ENCODE peak calls at places on chromosomes 5 and 9, in seven cellular contexts. O is OCI-LY7, Z is fibroblast of lung, T is endothelial cell of umbilical vein, C is A549, M is osteoblast, F is IMR-90. V is an unnamed sample.

GRCh38 chr5:51378778-51379652 is 4.2 kb upstream of the ISL1 start:
- DNase-seq in M (peak), C (no peak), F (no peak), Z (peak), O (no peak), T (peak), V (peak)

GRCh38 chr5:169440107-169440701 is 139.3 kb upstream of the SLIT3 start:
- DNase-seq in C (peak), F (no peak), Z (no peak), O (no peak), M (no peak), T (peak), V (no peak)

GRCh38 chr5:170120576-170120975 is 14.9 kb downstream of the FOXI1 start:
- DNase-seq in T (no peak), F (peak), O (no peak), M (peak), Z (peak), C (no peak), V (peak)

GRCh38 chr9:89410709-89411111 is 87.2 kb downstream of the SEMA4D start:
- DNase-seq in T (no peak), O (no peak), M (peak), C (no peak), Z (no peak), F (no peak), V (peak)

GRCh38 chr5:138696501-138696900 is 56.7 kb upstream of the CTNNA1 start:
- DNase-seq in Z (peak), C (no peak), O (no peak), T (peak), M (peak), F (peak), V (peak)

GRCh38 chr5:1016476-1016875 is 7.9 kb downstream of the NKD2 start:
- DNase-seq in O (no peak), M (no peak), F (no peak), Z (no peak), T (no peak), C (no peak), V (no peak)

GRCh38 chr9:125176632-125177031 is 13.0 kb downstream of the PPP6C start:
- DNase-seq in M (peak), T (no peak), F (no peak), O (no peak), Z (no peak), C (no peak), V (peak)

GRCh38 chr5:169801781-169802180 is 164.7 kb downstream of the DOCK2 start:
- DNase-seq in M (no peak), T (no peak), C (no peak), F (peak), O (no peak), Z (peak), V (peak)

DNA sequence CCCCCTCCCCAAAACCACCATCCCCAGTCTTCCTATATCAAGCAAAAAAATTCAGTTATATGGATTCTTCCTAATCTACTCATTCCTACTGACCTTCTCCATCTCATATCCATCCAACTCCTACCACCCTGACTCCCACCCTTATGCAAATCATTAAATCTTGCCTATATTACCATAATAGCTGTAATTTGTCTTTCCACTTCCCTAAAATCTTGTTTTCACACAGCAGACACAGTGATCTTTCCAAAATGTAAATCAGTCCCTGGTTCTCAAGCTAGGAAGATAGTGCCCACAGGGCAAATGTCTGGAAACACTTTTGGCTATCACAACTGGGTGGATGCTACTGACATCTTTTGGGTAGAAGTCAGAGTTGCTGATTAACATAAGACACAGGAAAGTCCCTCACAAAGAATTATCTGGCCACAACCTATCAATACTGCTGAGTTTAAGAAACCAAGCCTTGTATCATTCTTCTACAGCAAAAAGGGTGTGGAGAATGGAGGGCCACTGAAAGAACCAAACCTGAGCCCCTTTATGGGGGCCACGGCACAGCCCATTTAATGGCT is 1.4 kb downstream of the SRA1 start:
- DNase-seq in C (no peak), Z (no peak), T (no peak), O (peak), M (peak), F (no peak), V (peak)
- H3K27ac ChIP-seq in C (peak), Z (peak), T (no peak), O (peak), M (peak), F (no peak), V (peak)

GRCh38 chr9:33814816-33815215 is 2.1 kb upstream of the UBE2R2 start:
- DNase-seq in F (no peak), T (peak), Z (no peak), M (no peak), C (peak), O (peak), V (peak)

GRCh38 chr9:33813712-33814641 is 3.0 kb upstream of the UBE2R2 start:
- DNase-seq in Z (peak), T (peak), F (peak), C (peak), O (peak), M (peak), V (peak)

GRCh38 chr9:33817327-33818166 is 587 bp downstream of the UBE2R2 start:
- DNase-seq in Z (peak), T (peak), F (peak), O (peak), M (peak), C (peak), V (peak)

GRCh38 chr9:33816327-33817252 is at the start of gene UBE2R2:
- DNase-seq in Z (peak), M (peak), C (peak), O (peak), F (peak), T (peak), V (peak)

GRCh38 chr9:33815781-33816180 is 1.2 kb upstream of the UBE2R2 start:
- DNase-seq in F (no peak), Z (no peak), O (no peak), T (no peak), C (no peak), M (no peak), V (no peak)
- H3K4me2 ChIP-seq in F (no peak), Z (no peak), O (peak), T (peak), C (peak), M (no peak), V (peak)

DNA sequence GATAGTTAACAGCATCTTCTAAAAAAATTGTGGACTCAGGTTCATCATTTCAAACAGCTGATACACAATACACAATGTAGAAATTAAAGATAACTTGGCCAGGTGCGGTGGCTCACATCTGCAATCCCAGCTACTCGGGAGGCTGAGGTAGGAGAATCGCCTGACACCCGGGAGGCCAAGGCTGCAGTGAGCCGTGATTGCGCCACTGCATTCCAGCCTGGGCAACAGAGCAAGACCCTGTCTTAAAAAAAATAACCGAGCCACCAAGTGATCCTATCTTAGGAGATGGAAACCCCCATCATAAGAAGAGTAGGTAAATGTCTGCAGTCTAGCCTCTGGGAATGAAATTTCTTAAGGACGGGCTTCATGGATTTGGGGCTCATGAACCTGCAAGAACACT is 241.7 kb downstream of the PIK3R1 start:
- DNase-seq in O (no peak), F (no peak), M (no peak), C (no peak), Z (no peak), T (no peak), V (no peak)
- H3K27ac ChIP-seq in O (no peak), F (no peak), M (no peak), C (peak), Z (no peak), T (no peak), V (no peak)

GRCh38 chr9:96219615-96220257 is 82.2 kb downstream of the HSD17B3 start:
- DNase-seq in F (no peak), C (no peak), M (no peak), T (peak), Z (peak), O (peak), V (peak)

GRCh38 chr9:96217358-96217755 is 84.6 kb downstream of the HSD17B3 start:
- DNase-seq in C (no peak), M (no peak), T (no peak), Z (no peak), O (no peak), F (no peak), V (no peak)

GRCh38 chr9:96216618-96217017 is 85.4 kb downstream of the HSD17B3 start:
- DNase-seq in F (no peak), O (no peak), T (no peak), Z (no peak), M (no peak), C (no peak), V (no peak)

GRCh38 chr9:96217756-96218693 is 84.0 kb downstream of the HSD17B3 start:
- DNase-seq in F (peak), C (peak), Z (peak), O (peak), T (peak), M (peak), V (peak)

DNA sequence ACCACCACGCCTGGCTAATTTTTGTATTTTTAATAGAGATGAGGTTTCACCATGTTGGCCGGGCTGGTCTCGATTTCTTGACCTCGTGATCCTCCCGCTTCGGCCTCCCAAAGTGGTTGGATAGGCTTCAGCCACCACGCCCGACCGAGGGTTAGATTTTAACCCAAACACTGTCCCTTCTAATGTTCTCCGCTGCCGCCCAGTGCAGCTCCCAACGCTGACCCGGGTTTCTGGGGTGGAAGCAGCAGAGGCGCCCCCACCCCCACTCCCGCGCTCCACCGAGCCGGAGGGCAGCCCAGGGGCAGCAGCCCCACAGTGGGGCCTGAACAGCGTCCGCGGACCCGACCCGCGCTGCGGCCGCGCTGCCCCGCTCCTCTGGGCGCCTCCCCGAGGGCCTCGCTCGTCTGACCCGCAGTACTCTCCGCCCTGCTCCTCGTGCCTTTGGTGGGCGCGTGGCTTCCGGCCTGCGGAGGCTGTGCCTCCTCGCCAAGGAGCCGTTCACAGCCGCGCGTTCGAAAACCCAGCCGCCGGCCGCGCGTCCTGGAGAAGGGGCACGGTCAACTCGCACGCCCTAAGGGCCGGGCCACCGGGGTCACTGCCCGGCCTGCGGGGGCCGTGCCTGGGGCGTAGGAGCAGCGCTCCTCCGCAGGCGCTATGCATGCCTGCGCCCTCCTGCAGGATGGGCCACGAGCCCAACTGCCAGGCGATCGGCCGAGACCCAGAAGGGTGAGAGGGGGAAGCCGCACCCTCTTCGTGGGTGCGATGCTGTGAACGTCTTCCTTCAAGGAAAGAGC is 83.0 kb downstream of the HSD17B3 start:
- DNase-seq in C (no peak), F (no peak), M (no peak), O (no peak), T (no peak), Z (no peak), V (no peak)
- H3K4me2 ChIP-seq in C (no peak), F (no peak), M (no peak), O (no peak), T (no peak), Z (no peak), V (no peak)

GRCh38 chr9:109742759-109743388 is 37.1 kb upstream of the PALM2AKAP2 start:
- DNase-seq in Z (peak), F (no peak), T (no peak), M (no peak), O (no peak), C (no peak), V (peak)
- H3K27ac ChIP-seq in Z (no peak), F (no peak), T (no peak), M (no peak), O (no peak), C (no peak), V (no peak)